ENCODE peak calls at places on chromosomes 2 and 18, in eight cellular contexts. U is activated naive CD8-positive, alpha-beta T cell treated with anti-CD3 and anti-CD28 coated beads for 36 hours; R is psoas muscle; A is renal cortical epithelial cell; M is type B pancreatic cell; Y is ureter; C is cardiac septum; T is stimulated activated CD4-positive, alpha-beta T cell treated with anti-CD3 and anti-CD28 coated beads, Interleukin-1b, Interleukin-23, amount 100 ng/mL, for 24 hours. K is an unnamed sample.

GRCh38 chr2:36373149-36373880 is 17.7 kb downstream of the CRIM1 start:
- DNase-seq in U (no peak), R (no peak), A (peak), M (no peak), Y (no peak), C (no peak), T (no peak), K (no peak)

GRCh38 chr18:35610724-35611123 is 29.2 kb downstream of the GALNT1 start:
- DNase-seq in U (no peak), R (no peak), A (no peak), M (no peak), Y (no peak), C (no peak), T (no peak), K (no peak)

GRCh38 chr2:46008082-46008870 is 288.9 kb upstream of the EPAS1 start:
- DNase-seq in U (no peak), R (no peak), A (peak), M (no peak), Y (no peak), C (no peak), T (no peak), K (no peak)

GRCh38 chr2:42722328-42723190 is 41.4 kb downstream of the OXER1 start:
- DNase-seq in U (peak), R (no peak), A (peak), M (no peak), Y (no peak), C (no peak), T (no peak), K (peak)

GRCh38 chr18:45836242-45837215 is 11.1 kb downstream of the SIGLEC15 start:
- DNase-seq in U (no peak), R (no peak), A (no peak), M (no peak), Y (no peak), C (no peak), T (no peak), K (no peak)

GRCh38 chr2:21155365-21156136 is 31.8 kb downstream of the TDRD15 start:
- DNase-seq in U (no peak), R (no peak), A (peak), M (no peak), Y (no peak), C (no peak), T (no peak), K (peak)

GRCh38 chr2:172564376-172564775 is 8.5 kb downstream of the PDK1 start:
- DNase-seq in U (no peak), R (no peak), A (no peak), M (no peak), Y (no peak), C (no peak), T (no peak), K (no peak)

GRCh38 chr2:100730290-100730868 is 89.6 kb upstream of the NPAS2 start:
- DNase-seq in U (peak), R (peak), A (peak), M (no peak), Y (peak), C (no peak), T (no peak), K (peak)

GRCh38 chr2:236335696-236336574 is 71.7 kb upstream of the ASB18 start:
- DNase-seq in U (no peak), R (no peak), A (no peak), M (no peak), Y (no peak), C (no peak), T (no peak), K (no peak)

GRCh38 chr2:26299488-26300092 is 46.4 kb upstream of the SELENOI start:
- DNase-seq in U (no peak), R (no peak), A (peak), M (no peak), Y (peak), C (no peak), T (no peak), K (peak)

GRCh38 chr2:95268208-95269035 is 5.8 kb upstream of the PROM2 start:
- DNase-seq in U (no peak), R (no peak), A (no peak), M (peak), Y (peak), C (peak), T (no peak), K (no peak)

GRCh38 chr2:199485732-199486335 is 28.1 kb upstream of the SATB2 start:
- DNase-seq in U (peak), R (peak), A (peak), M (no peak), Y (no peak), C (no peak), T (no peak), K (peak)

GRCh38 chr2:158760887-158761286 is 34.2 kb upstream of the DAPL1 start:
- DNase-seq in U (no peak), R (no peak), A (no peak), M (no peak), Y (no peak), C (peak), T (no peak), K (no peak)

GRCh38 chr2:182359027-182360011 is 67.5 kb downstream of the PDE1A start:
- DNase-seq in U (no peak), R (no peak), A (no peak), M (no peak), Y (no peak), C (no peak), T (no peak), K (no peak)

GRCh38 chr18:39489426-39489825 is 1923.8 kb upstream of the CELF4 start:
- DNase-seq in U (no peak), R (no peak), A (no peak), M (no peak), Y (no peak), C (no peak), T (no peak), K (no peak)

GRCh38 chr2:25473758-25474335 is 132.1 kb upstream of the DNMT3A start:
- DNase-seq in U (no peak), R (no peak), A (peak), M (no peak), Y (no peak), C (no peak), T (no peak), K (no peak)

GRCh38 chr2:190843874-190844699 is 36.5 kb upstream of the GLS start:
- DNase-seq in U (peak), R (no peak), A (peak), M (no peak), Y (no peak), C (no peak), T (peak), K (no peak)

GRCh38 chr2:32947484-32948143 is 861 bp downstream of the LTBP1 start:
- DNase-seq in U (peak), R (peak), A (peak), M (peak), Y (peak), C (no peak), T (no peak), K (peak)

GRCh38 chr2:153622285-153622684 is 143.7 kb upstream of the RPRM start:
- DNase-seq in U (no peak), R (no peak), A (no peak), M (no peak), Y (no peak), C (no peak), T (no peak), K (peak)

GRCh38 chr2:25347846-25348245 is 6.1 kb upstream of the DNMT3A start:
- DNase-seq in U (no peak), R (no peak), A (no peak), M (no peak), Y (no peak), C (no peak), T (no peak), K (no peak)

GRCh38 chr2:37232131-37232933 is 874 bp downstream of the NDUFAF7 start:
- DNase-seq in U (peak), R (peak), A (peak), M (no peak), Y (no peak), C (no peak), T (no peak), K (peak)

GRCh38 chr18:51425889-51426288 is 228.4 kb upstream of the MEX3C start:
- DNase-seq in U (no peak), R (no peak), A (no peak), M (no peak), Y (no peak), C (no peak), T (no peak), K (peak)

GRCh38 chr2:148927010-148927409 is 52.0 kb downstream of the KIF5C start:
- DNase-seq in U (peak), R (no peak), A (no peak), M (no peak), Y (no peak), C (peak), T (no peak), K (peak)

GRCh38 chr2:173288561-173288960 is 66.1 kb upstream of the CDCA7 start:
- DNase-seq in U (no peak), R (no peak), A (no peak), M (no peak), Y (no peak), C (no peak), T (no peak), K (no peak)

GRCh38 chr18:59996370-59996966 is 96.7 kb downstream of the PMAIP1 start:
- DNase-seq in U (no peak), R (no peak), A (peak), M (no peak), Y (no peak), C (no peak), T (no peak), K (peak)

GRCh38 chr2:172426635-172427255 is 641 bp upstream of the ITGA6 start:
- DNase-seq in U (no peak), R (no peak), A (no peak), M (no peak), Y (no peak), C (no peak), T (no peak), K (no peak)

GRCh38 chr2:187150667-187151066 is 297.4 kb downstream of the CALCRL start:
- DNase-seq in U (no peak), R (no peak), A (peak), M (no peak), Y (no peak), C (no peak), T (no peak), K (no peak)

GRCh38 chr2:168207861-168208260 is 39.5 kb downstream of the STK39 start:
- DNase-seq in U (no peak), R (no peak), A (no peak), M (no peak), Y (no peak), C (no peak), T (no peak), K (no peak)

GRCh38 chr2:102120261-102121259 is 22.0 kb upstream of the IL1R1 start:
- DNase-seq in U (no peak), R (no peak), A (no peak), M (no peak), Y (no peak), C (no peak), T (no peak), K (no peak)

GRCh38 chr18:74375999-74376398 is 60.4 kb downstream of the C18orf63 start:
- DNase-seq in U (no peak), R (no peak), A (peak), M (peak), Y (no peak), C (no peak), T (no peak), K (no peak)

GRCh38 chr2:12688898-12689297 is 27.8 kb upstream of the TRIB2 start:
- DNase-seq in U (no peak), R (no peak), A (no peak), M (no peak), Y (no peak), C (no peak), T (no peak), K (no peak)

GRCh38 chr2:177393381-177393780 is 808 bp downstream of the AGPS start:
- DNase-seq in U (no peak), R (no peak), A (no peak), M (no peak), Y (no peak), C (no peak), T (no peak), K (peak)

GRCh38 chr2:224412064-224412921 is 10.4 kb upstream of the FAM124B start:
- DNase-seq in U (no peak), R (peak), A (peak), M (no peak), Y (peak), C (no peak), T (no peak), K (no peak)

GRCh38 chr2:37230581-37230980 is 815 bp downstream of the CEBPZ start:
- DNase-seq in U (no peak), R (no peak), A (no peak), M (no peak), Y (no peak), C (no peak), T (no peak), K (peak)

GRCh38 chr18:57243624-57244179 is 96.8 kb downstream of the BOD1L2 start:
- DNase-seq in U (no peak), R (no peak), A (no peak), M (no peak), Y (no peak), C (no peak), T (no peak), K (no peak)

GRCh38 chr2:54149623-54150501 is 34.4 kb downstream of the ACYP2 start:
- DNase-seq in U (no peak), R (no peak), A (no peak), M (no peak), Y (no peak), C (no peak), T (no peak), K (no peak)

GRCh38 chr2:161417428-161418274 is 1.6 kb downstream of the TBR1 start:
- DNase-seq in U (no peak), R (no peak), A (no peak), M (no peak), Y (no peak), C (no peak), T (no peak), K (peak)

GRCh38 chr2:37856101-37856751 is 68.9 kb upstream of the RMDN2 start:
- DNase-seq in U (no peak), R (no peak), A (no peak), M (no peak), Y (no peak), C (no peak), T (no peak), K (no peak)

GRCh38 chr2:167100526-167100925 is 212.2 kb downstream of the XIRP2 start:
- DNase-seq in U (no peak), R (no peak), A (no peak), M (no peak), Y (no peak), C (no peak), T (no peak), K (no peak)